ENCODE peak calls at places on chromosomes 5 and 9, in seven cellular contexts. J, V, U, E, D, Z and S are unnamed samples.

GRCh38 chr5:133334796-133335639 is 277.3 kb downstream of the FSTL4 start:
- DNase-seq in J (no peak), V (no peak), U (no peak), E (no peak), D (no peak), Z (no peak), S (no peak)

GRCh38 chr9:134442087-134442470 is 115.8 kb downstream of the RXRA start:
- DNase-seq in J (no peak), V (no peak), U (no peak), E (no peak), D (no peak), Z (no peak), S (no peak)

GRCh38 chr9:82790868-82791267 is 272.1 kb downstream of the RASEF start:
- DNase-seq in J (no peak), V (no peak), U (no peak), E (no peak), D (no peak), Z (no peak), S (no peak)

GRCh38 chr9:98933890-98934289 is 9.8 kb upstream of the COL15A1 start:
- DNase-seq in J (no peak), V (no peak), U (no peak), E (no peak), D (no peak), Z (no peak), S (no peak)

GRCh38 chr5:156647034-156647451 is 203.1 kb upstream of the PPP1R2B start:
- DNase-seq in J (no peak), V (no peak), U (peak; percentile 55), E (no peak), D (peak; percentile 38), Z (peak; percentile 2), S (no peak)

GRCh38 chr9:121373401-121373769 is 3.3 kb upstream of the STOM start:
- DNase-seq in J (no peak), V (no peak), U (no peak), E (no peak), D (peak; percentile 40), Z (no peak), S (no peak)

GRCh38 chr5:137234973-137235943 is 263.9 kb downstream of the SPOCK1 start:
- DNase-seq in J (no peak), V (no peak), U (peak; percentile 76), E (no peak), D (no peak), Z (no peak), S (no peak)

GRCh38 chr9:132753593-132753880 is 83.3 kb downstream of the GTF3C4 start:
- DNase-seq in J (no peak), V (peak; percentile 51), U (no peak), E (no peak), D (no peak), Z (no peak), S (no peak)

GRCh38 chr9:70257512-70257911 is 1.3 kb upstream of the SMC5 start:
- DNase-seq in J (no peak), V (no peak), U (no peak), E (no peak), D (no peak), Z (no peak), S (no peak)

GRCh38 chr9:105119166-105119565 is 125.3 kb upstream of the SLC44A1 start:
- DNase-seq in J (no peak), V (no peak), U (no peak), E (no peak), D (no peak), Z (no peak), S (no peak)

GRCh38 chr5:106420102-106420501 is 1250.6 kb downstream of the EFNA5 start:
- DNase-seq in J (no peak), V (no peak), U (no peak), E (no peak), D (no peak), Z (no peak), S (no peak)

GRCh38 chr5:1542755-1543154 is 19.0 kb upstream of the LPCAT1 start:
- DNase-seq in J (no peak), V (peak; percentile 15), U (peak; percentile 64), E (peak; percentile 77), D (no peak), Z (no peak), S (no peak)

GRCh38 chr9:14433841-14434511 is 120.0 kb upstream of the NFIB start:
- DNase-seq in J (no peak), V (no peak), U (peak; percentile 47), E (no peak), D (peak; percentile 69), Z (no peak), S (peak; percentile 84)

GRCh38 chr5:158451983-158452710 is 593.2 kb upstream of the CLINT1 start:
- DNase-seq in J (no peak), V (no peak), U (no peak), E (no peak), D (no peak), Z (no peak), S (peak; percentile 2)

GRCh38 chr5:158451203-158451982 is 592.4 kb upstream of the CLINT1 start:
- DNase-seq in J (no peak), V (no peak), U (peak; percentile 79), E (peak; percentile 24), D (peak; percentile 53), Z (no peak), S (peak; percentile 38)

GRCh38 chr5:158456756-158457155 is 597.8 kb upstream of the CLINT1 start:
- DNase-seq in J (no peak), V (no peak), U (peak; percentile 95), E (no peak), D (peak; percentile 94), Z (no peak), S (peak; percentile 7)

GRCh38 chr5:158458086-158458485 is 599.1 kb upstream of the CLINT1 start:
- DNase-seq in J (no peak), V (no peak), U (no peak), E (no peak), D (no peak), Z (no peak), S (peak; percentile 31)

GRCh38 chr5:158456241-158456640 is 597.3 kb upstream of the CLINT1 start:
- DNase-seq in J (no peak), V (no peak), U (no peak), E (no peak), D (no peak), Z (no peak), S (no peak)
- H3K9me3 ChIP-seq in J (no peaks in the 10 kb centered on the region), V (no peaks in the 10 kb centered on the region), U (no peaks in the 10 kb centered on the region), E (no peaks in the 10 kb centered on the region), D (no peaks in the 10 kb centered on the region), Z (no peaks in the 10 kb centered on the region), S (no peaks in the 10 kb centered on the region)

GRCh38 chr9:88773627-88774244 is 217.5 kb upstream of the S1PR3 start:
- DNase-seq in J (no peak), V (no peak), U (peak; percentile 52), E (no peak), D (peak; percentile 63), Z (no peak), S (no peak)

GRCh38 chr9:88775037-88775471 is 216.2 kb upstream of the S1PR3 start:
- DNase-seq in J (no peak), V (no peak), U (peak; percentile 98), E (no peak), D (peak; percentile 98), Z (no peak), S (no peak)

GRCh38 chr9:88776717-88777497 is 214.4 kb upstream of the S1PR3 start:
- DNase-seq in J (no peak), V (no peak), U (peak; percentile 91), E (no peak), D (peak; percentile 87), Z (no peak), S (peak; percentile 48)

GRCh38 chr9:88775966-88776365 is 215.3 kb upstream of the S1PR3 start:
- DNase-seq in J (no peak), V (no peak), U (no peak), E (no peak), D (no peak), Z (no peak), S (no peak)

DNA sequence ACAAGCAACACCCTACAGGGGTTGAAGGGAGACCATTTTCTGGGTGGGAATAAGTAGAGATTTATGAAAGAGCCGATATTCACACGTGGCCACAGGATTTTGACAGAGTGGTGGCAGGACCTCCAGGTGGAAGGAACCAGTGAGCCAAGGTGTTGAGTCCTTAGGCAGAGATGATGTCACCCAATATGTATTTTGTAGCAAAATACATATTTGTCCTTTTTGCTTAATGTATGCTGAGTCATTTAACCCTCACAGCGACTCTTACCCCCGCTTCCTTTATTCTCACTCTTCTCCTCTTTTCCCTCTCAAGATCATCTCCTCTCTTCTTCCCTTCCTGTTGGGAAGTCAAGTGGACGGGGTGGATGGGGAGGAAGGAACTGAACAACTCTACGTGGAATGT is 215.7 kb upstream of the S1PR3 start:
- DNase-seq in J (no peak), V (no peak), U (peak; percentile 39), E (no peak), D (peak; percentile 43), Z (no peak), S (no peak)
- H3K9ac ChIP-seq in J (no peak overlapping the region), V (no peak overlapping the region), U (peak overlapping the region; percentile 67), E (no peak overlapping the region), D (no peak overlapping the region), Z (no peak overlapping the region), S (no peak overlapping the region)

DNA sequence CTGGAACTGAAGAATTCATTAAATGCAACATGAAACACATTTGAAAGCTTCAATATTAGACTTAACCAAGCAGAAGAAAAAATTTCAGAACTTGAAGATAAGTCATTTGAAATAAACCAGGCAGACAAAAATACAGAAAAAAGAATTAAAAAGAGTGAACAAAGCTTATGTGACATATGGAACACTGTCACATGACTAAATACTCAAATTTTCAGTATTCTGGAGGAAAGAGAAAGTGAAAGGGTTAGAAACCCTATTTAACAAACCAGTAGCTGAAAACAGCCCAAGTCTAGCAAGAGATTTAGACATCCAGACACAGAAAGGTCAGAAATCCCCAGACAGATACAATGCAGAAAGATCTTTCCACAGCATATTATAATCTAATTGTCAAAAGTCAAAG is 37.1 kb upstream of the SH3TC2 start:
- DNase-seq in J (no peak), V (no peak), U (no peak), E (no peak), D (no peak), Z (no peak), S (no peak)
- H3K9me3 ChIP-seq in J (no peaks in the 10 kb centered on the region), V (peaks cover 51% of the 10 kb centered on the region), U (no peaks in the 10 kb centered on the region), E (no peaks in the 10 kb centered on the region), D (peaks cover 3% of the 10 kb centered on the region), Z (peaks cover 6% of the 10 kb centered on the region), S (peaks cover 14% of the 10 kb centered on the region)

GRCh38 chr9:36721846-36722588 is 149.3 kb downstream of the MELK start:
- DNase-seq in J (no peak), V (no peak), U (no peak), E (peak; percentile 62), D (no peak), Z (no peak), S (no peak)

GRCh38 chr9:36717276-36717675 is 144.6 kb downstream of the MELK start:
- DNase-seq in J (no peak), V (no peak), U (peak; percentile 21), E (no peak), D (peak; percentile 26), Z (no peak), S (no peak)

GRCh38 chr9:36716496-36716895 is 143.8 kb downstream of the MELK start:
- DNase-seq in J (no peak), V (no peak), U (peak; percentile 14), E (no peak), D (peak; percentile 18), Z (no peak), S (no peak)

GRCh38 chr9:36720043-36720442 is 147.3 kb downstream of the MELK start:
- DNase-seq in J (no peak), V (no peak), U (no peak), E (no peak), D (no peak), Z (no peak), S (no peak)

DNA sequence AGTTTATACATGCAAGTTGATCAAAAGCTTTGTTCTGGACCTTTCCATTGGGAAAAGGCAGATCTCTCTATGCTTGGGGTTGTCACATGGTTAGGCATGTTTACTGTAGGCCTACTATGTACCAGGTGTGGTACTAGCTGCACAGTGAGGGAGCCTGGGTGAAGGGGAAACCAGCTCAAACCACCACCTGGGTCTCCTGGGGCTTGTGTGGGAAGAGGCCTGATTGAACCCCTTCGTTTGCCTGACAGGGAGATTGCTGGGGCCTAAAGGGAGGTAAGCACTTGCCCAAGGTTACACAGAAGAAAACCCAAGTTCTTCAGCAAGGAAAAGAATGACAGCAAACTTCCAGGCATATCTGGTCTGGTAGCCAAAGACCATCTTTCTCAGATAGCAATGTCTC is 145.9 kb downstream of the MELK start:
- DNase-seq in J (no peak), V (no peak), U (no peak), E (no peak), D (no peak), Z (no peak), S (peak; percentile 77)
- H3K9ac ChIP-seq in J (no peak overlapping the region), V (no peak overlapping the region), U (no peak overlapping the region), E (no peak overlapping the region), D (no peak overlapping the region), Z (no peak overlapping the region), S (peak overlapping the region; percentile 42)